ENCODE peak calls at places on chromosomes 6 and 20, in six cellular contexts. C is GM12878, E is K562, F is H1, Z is HepG2, N is GM12891. H is an unnamed sample.
A peak's percentile ranks its signal among the peaks of the same experiment; 100 is the strongest.

GRCh38 chr6:7243188-7243942 is 69.6 kb downstream of the SSR1 start:
- DNase-seq in E (peak; percentile 89), F (no peak), Z (peak; percentile 70), N (peak; percentile 53), C (no peak), H (no peak)

GRCh38 chr6:91860951-91861350 is 1274.1 kb upstream of the MAP3K7 start:
- DNase-seq in Z (no peak), N (no peak), E (no peak), C (no peak), F (no peak), H (no peak)

GRCh38 chr6:37547564-37548061 is 47.9 kb upstream of the CCDC167 start:
- DNase-seq in E (no peak), Z (no peak), N (no peak), C (no peak), F (no peak), H (no peak)

GRCh38 chr6:19465240-19465639 is 371.9 kb upstream of the ID4 start:
- DNase-seq in Z (no peak), E (no peak), N (no peak), F (no peak), C (no peak), H (no peak)

GRCh38 chr6:96223695-96224094 is 207.9 kb downstream of the FUT9 start:
- DNase-seq in Z (no peak), C (no peak), F (no peak), N (no peak), E (no peak), H (no peak)

GRCh38 chr6:108612852-108613251 is 52.1 kb downstream of the FOXO3 start:
- DNase-seq in F (no peak), Z (no peak), C (no peak), N (no peak), E (no peak), H (no peak)

GRCh38 chr20:973785-974194 is 28.3 kb downstream of the RSPO4 start:
- DNase-seq in F (no peak), E (peak; percentile 71), N (peak; percentile 50), Z (peak; percentile 64), C (peak; percentile 1), H (no peak)

GRCh38 chr6:3229566-3230274 is 2.3 kb upstream of the TUBB2B start:
- DNase-seq in E (peak; percentile 61), F (no peak), Z (no peak), C (no peak), N (no peak), H (no peak)

GRCh38 chr6:158698876-158699440 is 49.1 kb downstream of the SYTL3 start:
- DNase-seq in E (no peak), F (no peak), N (no peak), C (no peak), Z (no peak), H (no peak)

GRCh38 chr6:78476561-78476960 is 390.8 kb upstream of the IRAK1BP1 start:
- DNase-seq in E (no peak), C (no peak), N (no peak), F (no peak), Z (no peak), H (no peak)

GRCh38 chr20:5342031-5342430 is 25.3 kb upstream of the PROKR2 start:
- DNase-seq in N (no peak), Z (no peak), F (no peak), C (no peak), E (no peak), H (no peak)

GRCh38 chr6:109260126-109260525 is 122.1 kb downstream of the CD164 start:
- DNase-seq in C (no peak), E (no peak), F (no peak), N (no peak), Z (no peak), H (no peak)

GRCh38 chr6:116406678-116407345 is 36.1 kb downstream of the DSE start:
- DNase-seq in N (no peak), E (no peak), Z (no peak), F (no peak), C (no peak), H (no peak)

GRCh38 chr6:160900031-160900430 is 91.5 kb upstream of the MAP3K4 start:
- DNase-seq in C (no peak), Z (no peak), F (no peak), N (no peak), E (no peak), H (no peak)

GRCh38 chr6:14066782-14067406 is 50.7 kb upstream of the CD83 start:
- DNase-seq in N (peak; percentile 37), C (no peak), Z (peak; percentile 55), F (no peak), E (peak; percentile 72), H (peak; percentile 31)

GRCh38 chr6:44074383-44075136 is 52.7 kb downstream of the MRPL14 start:
- DNase-seq in E (peak; percentile 81), Z (peak; percentile 78), N (peak; percentile 82), C (peak; percentile 75), F (no peak), H (peak; percentile 82)

GRCh38 chr20:20017852-20018245 is 687 bp downstream of the NAA20 start:
- DNase-seq in Z (peak; percentile 40), E (no peak), F (no peak), C (no peak), N (peak; percentile 16), H (no peak)

GRCh38 chr6:90458353-90459224 is 128.3 kb downstream of the MAP3K7 start:
- DNase-seq in N (no peak), C (no peak), Z (no peak), E (peak; percentile 79), F (no peak), H (no peak)

DNA sequence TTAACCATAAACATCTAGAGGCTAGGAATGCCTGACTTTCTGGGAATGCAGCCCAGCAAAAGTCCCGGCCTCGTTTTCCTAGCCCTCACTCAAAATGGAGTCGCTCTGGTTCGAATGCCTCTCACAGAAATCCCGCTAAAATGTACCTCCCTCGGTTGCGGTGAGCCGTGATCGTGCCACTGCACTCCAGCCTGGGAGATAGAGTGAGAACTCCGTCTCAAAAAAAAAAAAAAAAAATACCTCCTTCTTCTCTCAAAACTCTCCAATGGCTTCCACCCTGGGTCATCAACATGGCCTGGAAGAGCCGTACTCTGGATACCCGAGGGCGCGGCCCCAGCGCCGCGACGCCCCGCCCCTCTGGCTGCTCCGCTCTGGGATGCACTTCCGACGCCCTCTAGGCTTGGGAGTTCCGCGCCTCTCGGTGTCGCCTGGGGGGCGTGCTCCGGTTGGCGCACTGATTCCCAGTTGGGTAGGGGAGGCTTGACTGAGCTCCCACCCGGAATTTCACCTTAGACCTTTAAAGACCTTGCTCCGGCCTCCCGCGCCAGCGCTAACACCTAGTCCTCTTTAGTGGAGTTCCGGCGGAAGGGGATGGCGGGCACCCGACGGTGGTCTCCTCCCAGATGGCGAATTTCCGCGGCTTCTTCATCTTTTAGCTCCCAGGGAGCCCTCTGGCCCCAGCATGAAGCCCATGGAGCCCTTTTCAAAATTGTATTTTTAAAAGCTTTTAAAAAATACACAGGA is 12.3 kb downstream of the HMGN4 start:
- DNase-seq in Z (peak; percentile 88), E (peak; percentile 60), F (peak; percentile 89), N (no peak), C (no peak), H (peak; percentile 50)
- TF ChIP-seq POLR2A in Z (peak; percentile 58), E (no peak), F (peak; percentile 69), N (no peak), C (peak; percentile 45), H (peak; percentile 30)

GRCh38 chr6:134768936-134769335 is 181.0 kb downstream of the ALDH8A1 start:
- DNase-seq in Z (no peak), E (no peak), N (no peak), F (no peak), C (no peak), H (no peak)

GRCh38 chr6:134766497-134766896 is 183.4 kb downstream of the ALDH8A1 start:
- DNase-seq in C (no peak), N (no peak), Z (no peak), E (no peak), F (no peak), H (no peak)

DNA sequence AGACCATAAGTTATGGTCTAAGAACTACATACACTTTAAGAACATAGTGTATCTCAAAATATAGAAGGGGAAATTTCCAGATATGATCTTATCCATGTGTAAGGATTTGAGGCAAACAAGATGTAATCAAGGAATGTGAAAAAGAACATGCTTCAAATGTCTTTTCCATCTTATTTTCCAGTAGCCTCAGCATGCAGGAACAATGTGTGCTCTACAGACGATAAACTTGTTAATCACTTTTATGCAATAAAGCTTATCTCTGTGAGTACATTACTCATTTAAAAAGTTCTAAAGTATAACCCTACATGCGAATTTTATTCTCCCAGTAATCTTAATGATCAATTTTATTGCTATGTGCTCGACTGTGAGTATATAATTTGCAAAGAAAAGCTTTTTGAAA is 185.2 kb downstream of the ALDH8A1 start:
- DNase-seq in F (no peak), Z (no peak), E (no peak), C (no peak), N (no peak), H (no peak)
- TF ChIP-seq TAF1 in F (no peak), Z (no peak), E (no peak), C (no peak), N (no peak), H (no peak)

GRCh38 chr20:44180814-44181213 is 6.2 kb downstream of the JPH2 start:
- DNase-seq in Z (no peak), C (no peak), N (no peak), E (no peak), F (peak; percentile 34), H (no peak)

GRCh38 chr20:44182863-44183262 is 4.1 kb downstream of the JPH2 start:
- DNase-seq in N (no peak), E (no peak), F (no peak), C (no peak), Z (no peak), H (no peak)

GRCh38 chr20:44182135-44182765 is 4.7 kb downstream of the JPH2 start:
- DNase-seq in Z (no peak), N (no peak), F (no peak), C (no peak), E (no peak), H (no peak)

GRCh38 chr20:44183282-44183681 is 3.7 kb downstream of the JPH2 start:
- DNase-seq in F (no peak), E (no peak), Z (no peak), N (no peak), C (no peak), H (no peak)

DNA sequence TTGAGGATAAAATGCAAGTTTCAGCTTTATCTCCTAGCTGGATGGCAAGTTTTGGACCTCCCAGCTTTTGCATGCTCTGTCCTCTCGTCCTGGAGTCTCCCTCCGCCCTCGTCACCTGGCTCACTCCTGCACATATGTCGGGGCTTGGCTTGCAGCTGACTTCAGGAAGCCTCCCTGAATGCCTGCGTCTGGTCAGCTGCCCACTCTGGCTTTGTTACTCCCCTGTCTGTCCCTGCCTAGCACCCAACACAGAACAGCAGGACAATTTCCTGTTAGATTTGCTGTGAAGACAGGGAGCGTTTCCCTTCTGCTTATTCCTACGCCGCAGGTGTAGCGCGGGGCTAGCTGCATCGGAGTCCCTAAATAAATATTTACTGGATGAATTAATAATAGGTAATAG is 5.4 kb downstream of the JPH2 start:
- DNase-seq in N (no peak), F (no peak), Z (no peak), E (no peak), C (no peak), H (no peak)
- TF ChIP-seq POLR2AphosphoS5 in N (no peak), F (no peak), Z (no peak), E (no peak), C (no peak), H (no peak)

DNA sequence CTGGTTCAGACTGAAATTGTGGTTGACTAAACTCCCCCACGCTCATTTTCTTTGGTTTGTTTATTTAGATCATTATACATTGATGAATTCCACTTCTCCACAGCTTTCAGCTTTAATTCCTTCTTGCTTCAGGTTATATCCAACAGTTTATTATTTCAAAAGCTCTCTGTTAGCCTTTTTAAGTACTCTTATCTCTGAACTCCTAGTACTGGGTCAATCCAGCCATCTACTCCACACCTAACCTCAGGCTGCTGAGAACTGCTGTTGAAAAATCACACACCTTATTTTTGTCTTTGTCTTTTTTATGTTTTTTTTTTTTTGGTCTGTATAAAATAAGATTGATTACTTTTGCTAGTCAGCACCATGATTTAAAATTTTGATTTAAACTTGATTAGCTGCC is 32.9 kb downstream of the FLRT3 start:
- DNase-seq in N (no peak), C (no peak), F (no peak), E (no peak), Z (no peak), H (no peak)
- TF ChIP-seq POLR2A in N (no peak), C (no peak), F (no peak), E (no peak), Z (no peak), H (no peak)